ENCODE peak calls at places on chromosomes 16 and 17, in nine cellular contexts. G is CD8-positive, alpha-beta T cell; J is cardiac muscle cell; X is fibroblast of the aortic adventitia; O is HCT116; T is body of pancreas; C is upper lobe of right lung; F is neural progenitor cell; K is stomach. V is an unnamed sample.

GRCh38 chr17:1783834-1784611 is 22.2 kb downstream of the SERPINF1 start:
- DNase-seq in G (no peak), J (peak), X (peak), O (peak), T (peak), C (peak), F (peak), K (peak), V (peak)

GRCh38 chr17:45775148-45775547 is 9.0 kb upstream of the CRHR1 start:
- DNase-seq in G (no peak), J (no peak), X (no peak), O (no peak), T (peak), C (no peak), F (no peak), K (no peak), V (no peak)

GRCh38 chr17:30389755-30390300 is 11.1 kb downstream of the CPD start:
- DNase-seq in G (no peak), J (no peak), X (peak), O (no peak), T (no peak), C (no peak), F (no peak), K (no peak), V (no peak)

GRCh38 chr17:4600563-4600962 is 16.2 kb downstream of the SMTNL2 start:
- DNase-seq in G (no peak), J (peak), X (no peak), O (no peak), T (no peak), C (no peak), F (peak), K (no peak), V (no peak)

GRCh38 chr16:52603015-52603414 is 56.1 kb upstream of the TOX3 start:
- DNase-seq in G (no peak), J (no peak), X (no peak), O (no peak), T (peak), C (no peak), F (no peak), K (no peak), V (no peak)

GRCh38 chr17:66720027-66720426 is 114.9 kb upstream of the CACNG5 start:
- DNase-seq in G (no peak), J (no peak), X (no peak), O (no peak), T (no peak), C (no peak), F (no peak), K (no peak), V (no peak)

GRCh38 chr16:1494129-1494640 is 1.0 kb downstream of the TELO2 start:
- DNase-seq in G (no peak), J (peak), X (peak), O (no peak), T (peak), C (peak), F (peak), K (peak), V (no peak)

GRCh38 chr16:56345406-56346050 is 79.8 kb downstream of the AMFR start:
- DNase-seq in G (no peak), J (no peak), X (no peak), O (no peak), T (no peak), C (no peak), F (no peak), K (no peak), V (peak)

GRCh38 chr17:11177340-11177739 is 63.7 kb upstream of the SHISA6 start:
- DNase-seq in G (no peak), J (no peak), X (no peak), O (no peak), T (no peak), C (no peak), F (no peak), K (no peak), V (no peak)

GRCh38 chr17:30372755-30373154 is 6.0 kb upstream of the CPD start:
- DNase-seq in G (no peak), J (no peak), X (no peak), O (peak), T (no peak), C (no peak), F (no peak), K (no peak), V (no peak)

GRCh38 chr16:57801098-57801855 is 1.0 kb downstream of the KIFC3 start:
- DNase-seq in G (no peak), J (no peak), X (peak), O (no peak), T (no peak), C (no peak), F (peak), K (no peak), V (no peak)

GRCh38 chr17:19744922-19745757 is 3.0 kb downstream of the ALDH3A1 start:
- DNase-seq in G (peak), J (peak), X (peak), O (peak), T (peak), C (peak), F (peak), K (peak), V (no peak)

GRCh38 chr17:42146911-42147607 is 7.7 kb downstream of the RAB5C start:
- DNase-seq in G (no peak), J (no peak), X (no peak), O (no peak), T (no peak), C (no peak), F (no peak), K (no peak), V (no peak)
- TF ChIP-seq CTCF in G (no peak), J (no peak), X (no peak), O (no peak), T (no peak), C (no peak), F (no peak), K (no peak), V (no peak)

DNA sequence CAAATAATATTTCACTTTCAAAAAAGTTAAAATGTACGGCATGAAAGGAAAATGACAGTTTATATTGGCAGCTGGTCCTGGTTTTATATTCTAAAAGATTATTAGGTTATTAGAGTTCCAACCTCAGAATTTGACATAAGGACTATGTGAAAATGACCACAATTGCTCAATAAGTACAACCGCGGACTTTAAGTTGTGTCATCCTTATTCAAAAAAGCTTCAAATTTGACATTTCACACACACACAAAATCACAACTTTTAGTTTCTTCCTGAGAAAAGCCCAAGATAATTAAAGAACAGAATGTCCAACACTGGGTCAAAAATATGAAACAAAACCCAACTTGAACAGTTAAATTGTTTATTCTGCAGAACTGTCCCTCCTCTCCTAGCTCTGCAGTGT is 133.2 kb upstream of the AXIN2 start:
- DNase-seq in G (no peak), J (no peak), X (peak), O (no peak), T (no peak), C (no peak), F (no peak), K (no peak), V (no peak)
- TF ChIP-seq CTCF in G (no peak), J (no peak), X (no peak), O (no peak), T (no peak), C (no peak), F (no peak), K (no peak), V (no peak)

GRCh38 chr16:61937646-61938045 is 98.6 kb downstream of the CDH8 start:
- DNase-seq in G (no peak), J (no peak), X (no peak), O (no peak), T (no peak), C (no peak), F (no peak), K (no peak), V (no peak)

GRCh38 chr16:61934591-61934990 is 101.6 kb downstream of the CDH8 start:
- DNase-seq in G (no peak), J (no peak), X (no peak), O (no peak), T (no peak), C (no peak), F (no peak), K (no peak), V (no peak)

GRCh38 chr16:61936522-61936921 is 99.7 kb downstream of the CDH8 start:
- DNase-seq in G (no peak), J (peak), X (no peak), O (no peak), T (no peak), C (no peak), F (peak), K (no peak), V (no peak)
- TF ChIP-seq CTCF in G (no peak), J (no peak), X (no peak), O (no peak), T (no peak), C (no peak), F (peak), K (no peak), V (peak)

GRCh38 chr16:85627835-85628556 is 14.9 kb downstream of the GSE1 start:
- DNase-seq in G (no peak), J (peak), X (no peak), O (no peak), T (peak), C (no peak), F (no peak), K (no peak), V (no peak)

GRCh38 chr16:85627102-85627834 is 14.1 kb downstream of the GSE1 start:
- DNase-seq in G (peak), J (no peak), X (no peak), O (no peak), T (no peak), C (no peak), F (no peak), K (no peak), V (no peak)

GRCh38 chr16:85629326-85629725 is 16.2 kb downstream of the GSE1 start:
- DNase-seq in G (no peak), J (no peak), X (no peak), O (no peak), T (no peak), C (no peak), F (no peak), K (no peak), V (no peak)

GRCh38 chr16:85629853-85630252 is 16.7 kb downstream of the GSE1 start:
- DNase-seq in G (no peak), J (no peak), X (no peak), O (no peak), T (no peak), C (no peak), F (no peak), K (no peak), V (no peak)

GRCh38 chr16:85628651-85629050 is 15.5 kb downstream of the GSE1 start:
- DNase-seq in G (no peak), J (no peak), X (no peak), O (no peak), T (no peak), C (no peak), F (no peak), K (no peak), V (no peak)
- TF ChIP-seq CTCF in G (no peak), J (no peak), X (no peak), O (peak), T (no peak), C (no peak), F (peak), K (no peak), V (peak)

DNA sequence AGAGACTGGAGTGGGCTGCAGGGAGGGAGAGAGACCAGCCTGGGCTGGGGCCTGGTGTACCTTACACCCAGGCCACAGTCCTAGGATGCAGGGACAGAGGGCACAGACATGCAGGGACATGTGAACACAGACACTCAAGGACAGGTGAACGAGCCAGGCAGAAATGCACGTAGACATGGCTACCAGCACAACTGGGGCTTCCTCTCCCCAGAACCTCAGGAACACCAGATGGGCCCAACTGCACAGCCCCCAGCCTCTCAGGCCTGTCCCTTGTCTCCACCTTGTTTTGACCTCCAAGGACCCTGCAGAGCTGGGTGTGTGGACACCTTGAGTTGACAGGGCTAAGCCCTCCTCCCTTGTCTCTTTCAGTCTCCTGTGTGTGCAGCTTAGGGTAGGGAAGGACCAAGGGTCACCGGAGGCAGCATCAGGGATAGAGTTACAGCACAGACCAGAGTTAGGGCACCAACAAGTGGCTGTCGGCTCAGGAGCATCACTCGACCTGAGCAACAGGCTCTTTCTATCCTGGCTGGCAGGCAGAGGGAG is 9.2 kb downstream of the SEZ6 start:
- DNase-seq in G (no peak), J (no peak), X (no peak), O (no peak), T (no peak), C (no peak), F (peak), K (no peak), V (no peak)
- TF ChIP-seq CTCF in G (no peak), J (no peak), X (no peak), O (no peak), T (no peak), C (no peak), F (no peak), K (no peak), V (no peak)

GRCh38 chr16:75570351-75571104 is 4.3 kb downstream of the GABARAPL2 start:
- DNase-seq in G (no peak), J (no peak), X (no peak), O (no peak), T (no peak), C (no peak), F (no peak), K (no peak), V (no peak)
- TF ChIP-seq CTCF in G (no peak), J (no peak), X (no peak), O (no peak), T (no peak), C (no peak), F (no peak), K (no peak), V (no peak)

GRCh38 chr16:85363427-85363826 is 249.7 kb upstream of the GSE1 start:
- DNase-seq in G (no peak), J (no peak), X (no peak), O (no peak), T (no peak), C (peak), F (no peak), K (no peak), V (no peak)
- TF ChIP-seq CTCF in G (no peak), J (peak), X (no peak), O (peak), T (no peak), C (no peak), F (no peak), K (no peak), V (peak)

V was measured in chondrocyte.